ENCODE peak calls at places on chromosomes 13 and 19, in eight cellular contexts. One of them, this sample, is unnamed. For H3K4me1, the result is how much of the 10 kb centered on the place peaks cover.

GRCh38 chr19:3669134-3669436 is 31.2 kb downstream of the PIP5K1C start:
- DNase-seq in A549: no peak
- DNase-seq in lower lobe of right lung: no peak
- DNase-seq in gastrocnemius medialis: no peak
- DNase-seq in sigmoid colon: no peak
- DNase-seq in spleen: no peak
- DNase-seq in neural progenitor cell: no peak
- DNase-seq in heart right ventricle: no peak
- DNase-seq in this sample: no peak

GRCh38 chr19:5358173-5358800 is 17.7 kb upstream of the PTPRS start:
- DNase-seq in A549: peak
- DNase-seq in lower lobe of right lung: no peak
- DNase-seq in gastrocnemius medialis: no peak
- DNase-seq in sigmoid colon: no peak
- DNase-seq in spleen: no peak
- DNase-seq in neural progenitor cell: peak
- DNase-seq in heart right ventricle: no peak
- DNase-seq in this sample: no peak

GRCh38 chr13:52743988-52744387 is 4.4 kb upstream of the CNMD start:
- DNase-seq in A549: no peak
- DNase-seq in lower lobe of right lung: no peak
- DNase-seq in gastrocnemius medialis: no peak
- DNase-seq in sigmoid colon: no peak
- DNase-seq in spleen: no peak
- DNase-seq in neural progenitor cell: no peak
- DNase-seq in heart right ventricle: no peak
- DNase-seq in this sample: no peak

GRCh38 chr19:8831373-8831772 is 731 bp downstream of the ZNF558 start:
- DNase-seq in A549: no peak
- DNase-seq in lower lobe of right lung: no peak
- DNase-seq in gastrocnemius medialis: no peak
- DNase-seq in sigmoid colon: no peak
- DNase-seq in spleen: no peak
- DNase-seq in neural progenitor cell: peak
- DNase-seq in heart right ventricle: no peak
- DNase-seq in this sample: no peak

GRCh38 chr13:42836930-42837329 is 55.5 kb downstream of the FAM216B start:
- DNase-seq in A549: peak
- DNase-seq in lower lobe of right lung: no peak
- DNase-seq in gastrocnemius medialis: no peak
- DNase-seq in sigmoid colon: no peak
- DNase-seq in spleen: no peak
- DNase-seq in neural progenitor cell: peak
- DNase-seq in heart right ventricle: peak
- DNase-seq in this sample: no peak

GRCh38 chr13:91482427-91482826 is 84.0 kb downstream of the GPC5 start:
- DNase-seq in A549: no peak
- DNase-seq in lower lobe of right lung: no peak
- DNase-seq in gastrocnemius medialis: no peak
- DNase-seq in sigmoid colon: no peak
- DNase-seq in spleen: no peak
- DNase-seq in neural progenitor cell: peak
- DNase-seq in heart right ventricle: no peak
- DNase-seq in this sample: no peak

GRCh38 chr13:110518571-110518970 is 43.0 kb downstream of the RAB20 start:
- DNase-seq in A549: no peak
- DNase-seq in lower lobe of right lung: peak
- DNase-seq in gastrocnemius medialis: no peak
- DNase-seq in sigmoid colon: peak
- DNase-seq in spleen: no peak
- DNase-seq in neural progenitor cell: no peak
- DNase-seq in heart right ventricle: no peak
- DNase-seq in this sample: no peak

GRCh38 chr13:90084684-90085290 is 1262.7 kb upstream of the MIR17HG start:
- DNase-seq in A549: no peak
- DNase-seq in lower lobe of right lung: no peak
- DNase-seq in gastrocnemius medialis: no peak
- DNase-seq in sigmoid colon: no peak
- DNase-seq in spleen: no peak
- DNase-seq in neural progenitor cell: no peak
- DNase-seq in heart right ventricle: no peak
- DNase-seq in this sample: no peak

GRCh38 chr19:55454787-55455243 is 6.6 kb downstream of the ISOC2 start:
- DNase-seq in A549: peak
- DNase-seq in lower lobe of right lung: no peak
- DNase-seq in gastrocnemius medialis: no peak
- DNase-seq in sigmoid colon: no peak
- DNase-seq in spleen: no peak
- DNase-seq in neural progenitor cell: peak
- DNase-seq in heart right ventricle: no peak
- DNase-seq in this sample: no peak

GRCh38 chr13:43285891-43286602 is 262.7 kb downstream of the DNAJC15 start:
- DNase-seq in A549: no peak
- DNase-seq in lower lobe of right lung: no peak
- DNase-seq in gastrocnemius medialis: no peak
- DNase-seq in sigmoid colon: no peak
- DNase-seq in spleen: no peak
- DNase-seq in neural progenitor cell: peak
- DNase-seq in heart right ventricle: no peak
- DNase-seq in this sample: no peak

GRCh38 chr13:45238945-45239795 is 38.3 kb upstream of the KCTD4 start:
- DNase-seq in A549: no peak
- DNase-seq in lower lobe of right lung: no peak
- DNase-seq in gastrocnemius medialis: no peak
- DNase-seq in sigmoid colon: no peak
- DNase-seq in spleen: no peak
- DNase-seq in neural progenitor cell: no peak
- DNase-seq in heart right ventricle: no peak
- DNase-seq in this sample: no peak

GRCh38 chr13:97223711-97224461 is 1.8 kb downstream of the MBNL2 start:
- DNase-seq in A549: peak
- DNase-seq in lower lobe of right lung: no peak
- DNase-seq in gastrocnemius medialis: peak
- DNase-seq in sigmoid colon: peak
- DNase-seq in spleen: peak
- DNase-seq in neural progenitor cell: peak
- DNase-seq in heart right ventricle: peak
- DNase-seq in this sample: peak

GRCh38 chr19:23283925-23284324 is 33.7 kb upstream of the ZNF724 start:
- DNase-seq in A549: peak
- DNase-seq in lower lobe of right lung: peak
- DNase-seq in gastrocnemius medialis: no peak
- DNase-seq in sigmoid colon: no peak
- DNase-seq in spleen: no peak
- DNase-seq in neural progenitor cell: peak
- DNase-seq in heart right ventricle: peak
- DNase-seq in this sample: peak

GRCh38 chr19:30865481-30865880 is 483.8 kb downstream of the TSHZ3 start:
- DNase-seq in A549: no peak
- DNase-seq in lower lobe of right lung: no peak
- DNase-seq in gastrocnemius medialis: no peak
- DNase-seq in sigmoid colon: no peak
- DNase-seq in spleen: no peak
- DNase-seq in neural progenitor cell: no peak
- DNase-seq in heart right ventricle: no peak
- DNase-seq in this sample: no peak

GRCh38 chr13:32503727-32504126 is 34.9 kb downstream of the N4BP2L2 start:
- DNase-seq in A549: no peak
- DNase-seq in lower lobe of right lung: no peak
- DNase-seq in gastrocnemius medialis: no peak
- DNase-seq in sigmoid colon: no peak
- DNase-seq in spleen: no peak
- DNase-seq in neural progenitor cell: no peak
- DNase-seq in heart right ventricle: no peak
- DNase-seq in this sample: no peak

GRCh38 chr19:13162749-13163608 is 12.8 kb downstream of the IER2 start:
- DNase-seq in A549: peak
- DNase-seq in lower lobe of right lung: peak
- DNase-seq in gastrocnemius medialis: peak
- DNase-seq in sigmoid colon: peak
- DNase-seq in spleen: peak
- DNase-seq in neural progenitor cell: peak
- DNase-seq in heart right ventricle: peak
- DNase-seq in this sample: peak

GRCh38 chr19:2495651-2496316 is 19.9 kb downstream of the GADD45B start:
- DNase-seq in A549: no peak
- DNase-seq in lower lobe of right lung: no peak
- DNase-seq in gastrocnemius medialis: peak
- DNase-seq in sigmoid colon: peak
- DNase-seq in spleen: no peak
- DNase-seq in neural progenitor cell: no peak
- DNase-seq in heart right ventricle: peak
- DNase-seq in this sample: peak

GRCh38 chr13:70856706-70857105 is 748.5 kb upstream of the KLHL1 start:
- DNase-seq in A549: no peak
- DNase-seq in lower lobe of right lung: no peak
- DNase-seq in gastrocnemius medialis: no peak
- DNase-seq in sigmoid colon: no peak
- DNase-seq in spleen: no peak
- DNase-seq in neural progenitor cell: no peak
- DNase-seq in heart right ventricle: no peak
- DNase-seq in this sample: no peak

GRCh38 chr13:99086149-99086868 is 108.4 kb upstream of the DOCK9 start:
- DNase-seq in A549: peak
- DNase-seq in lower lobe of right lung: peak
- DNase-seq in gastrocnemius medialis: no peak
- DNase-seq in sigmoid colon: peak
- DNase-seq in spleen: peak
- DNase-seq in neural progenitor cell: peak
- DNase-seq in heart right ventricle: peak
- DNase-seq in this sample: peak

GRCh38 chr13:88071371-88071770 is 400.2 kb downstream of the SLITRK5 start:
- DNase-seq in A549: no peak
- DNase-seq in lower lobe of right lung: no peak
- DNase-seq in gastrocnemius medialis: no peak
- DNase-seq in sigmoid colon: no peak
- DNase-seq in spleen: no peak
- DNase-seq in neural progenitor cell: no peak
- DNase-seq in heart right ventricle: no peak
- DNase-seq in this sample: no peak

GRCh38 chr19:32675720-32676185 is at the start of gene RGS9BP:
- DNase-seq in A549: peak
- DNase-seq in lower lobe of right lung: peak
- DNase-seq in gastrocnemius medialis: peak
- DNase-seq in sigmoid colon: peak
- DNase-seq in spleen: peak
- DNase-seq in neural progenitor cell: peak
- DNase-seq in heart right ventricle: peak
- DNase-seq in this sample: peak

GRCh38 chr13:113210834-113211233 is 1.4 kb downstream of the CUL4A start:
- DNase-seq in A549: no peak
- DNase-seq in lower lobe of right lung: no peak
- DNase-seq in gastrocnemius medialis: no peak
- DNase-seq in sigmoid colon: no peak
- DNase-seq in spleen: no peak
- DNase-seq in neural progenitor cell: no peak
- DNase-seq in heart right ventricle: no peak
- DNase-seq in this sample: no peak

GRCh38 chr13:113209336-113209879 is at the start of gene CUL4A:
- DNase-seq in A549: peak
- DNase-seq in lower lobe of right lung: peak
- DNase-seq in gastrocnemius medialis: peak
- DNase-seq in sigmoid colon: peak
- DNase-seq in spleen: peak
- DNase-seq in neural progenitor cell: peak
- DNase-seq in heart right ventricle: peak
- DNase-seq in this sample: peak

GRCh38 chr13:113207890-113208423 is 512 bp downstream of the PCID2 start:
- DNase-seq in A549: peak
- DNase-seq in lower lobe of right lung: peak
- DNase-seq in gastrocnemius medialis: no peak
- DNase-seq in sigmoid colon: no peak
- DNase-seq in spleen: no peak
- DNase-seq in neural progenitor cell: peak
- DNase-seq in heart right ventricle: no peak
- DNase-seq in this sample: peak

GRCh38 chr13:113209880-113210421 is 538 bp downstream of the CUL4A start:
- DNase-seq in A549: peak
- DNase-seq in lower lobe of right lung: peak
- DNase-seq in gastrocnemius medialis: peak
- DNase-seq in sigmoid colon: peak
- DNase-seq in spleen: peak
- DNase-seq in neural progenitor cell: peak
- DNase-seq in heart right ventricle: no peak
- DNase-seq in this sample: peak

GRCh38 chr13:113208424-113209335 is at the start of gene PCID2:
- DNase-seq in A549: peak
- DNase-seq in lower lobe of right lung: peak
- DNase-seq in gastrocnemius medialis: peak
- DNase-seq in sigmoid colon: peak
- DNase-seq in spleen: peak
- DNase-seq in neural progenitor cell: peak
- DNase-seq in heart right ventricle: peak
- DNase-seq in this sample: peak
- TF ChIP-seq CTCF in A549: no peak
- TF ChIP-seq CTCF in lower lobe of right lung: no peak
- TF ChIP-seq CTCF in gastrocnemius medialis: no peak
- TF ChIP-seq CTCF in sigmoid colon: no peak
- TF ChIP-seq CTCF in spleen: no peak
- TF ChIP-seq CTCF in neural progenitor cell: peak
- TF ChIP-seq CTCF in heart right ventricle: no peak
- TF ChIP-seq CTCF in this sample: no peak

GRCh38 chr19:19627716-19628498 is at the start of gene LPAR2:
- DNase-seq in A549: no peak
- DNase-seq in lower lobe of right lung: peak
- DNase-seq in gastrocnemius medialis: no peak
- DNase-seq in sigmoid colon: no peak
- DNase-seq in spleen: peak
- DNase-seq in neural progenitor cell: peak
- DNase-seq in heart right ventricle: no peak
- DNase-seq in this sample: peak
- H3K27ac ChIP-seq in A549: peak
- H3K27ac ChIP-seq in lower lobe of right lung: peak
- H3K27ac ChIP-seq in gastrocnemius medialis: no peak
- H3K27ac ChIP-seq in sigmoid colon: no peak
- H3K27ac ChIP-seq in spleen: peak
- H3K27ac ChIP-seq in neural progenitor cell: peak
- H3K27ac ChIP-seq in heart right ventricle: no peak
- H3K27ac ChIP-seq in this sample: peak

DNA sequence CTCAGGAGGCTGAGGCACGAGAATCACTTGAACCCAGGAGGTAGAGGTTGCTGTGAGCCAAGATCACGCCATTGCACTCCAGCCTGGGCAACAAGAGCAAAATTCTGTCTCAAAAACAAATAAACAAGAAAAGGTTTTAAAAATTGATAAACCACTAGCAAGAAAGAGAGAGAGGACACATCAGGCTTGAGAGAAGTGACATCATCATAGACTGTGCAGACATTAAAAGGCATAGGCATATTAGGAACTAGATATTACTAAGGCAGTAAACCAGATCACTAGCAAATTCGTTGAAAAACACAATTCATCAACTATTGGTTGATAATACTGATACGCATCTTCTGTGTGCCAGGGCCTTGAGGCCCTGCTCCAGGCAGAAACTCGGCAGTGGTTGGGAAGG is 7.7 kb downstream of the A1BG start:
- DNase-seq in A549: no peak
- DNase-seq in lower lobe of right lung: no peak
- DNase-seq in gastrocnemius medialis: no peak
- DNase-seq in sigmoid colon: no peak
- DNase-seq in spleen: no peak
- DNase-seq in neural progenitor cell: no peak
- DNase-seq in heart right ventricle: no peak
- DNase-seq in this sample: no peak
- H3K4me1 ChIP-seq in A549: under half
- H3K4me1 ChIP-seq in lower lobe of right lung: under half
- H3K4me1 ChIP-seq in gastrocnemius medialis: under half
- H3K4me1 ChIP-seq in sigmoid colon: under half
- H3K4me1 ChIP-seq in spleen: under half
- H3K4me1 ChIP-seq in neural progenitor cell: under half
- H3K4me1 ChIP-seq in heart right ventricle: under half
- H3K4me1 ChIP-seq in this sample: under half

GRCh38 chr19:48636859-48637448 is at the start of gene DBP:
- DNase-seq in A549: peak
- DNase-seq in lower lobe of right lung: peak
- DNase-seq in gastrocnemius medialis: no peak
- DNase-seq in sigmoid colon: no peak
- DNase-seq in spleen: peak
- DNase-seq in neural progenitor cell: no peak
- DNase-seq in heart right ventricle: peak
- DNase-seq in this sample: peak
- TF ChIP-seq CTCF in A549: no peak
- TF ChIP-seq CTCF in lower lobe of right lung: peak
- TF ChIP-seq CTCF in gastrocnemius medialis: no peak
- TF ChIP-seq CTCF in sigmoid colon: no peak
- TF ChIP-seq CTCF in spleen: no peak
- TF ChIP-seq CTCF in neural progenitor cell: peak
- TF ChIP-seq CTCF in heart right ventricle: peak
- TF ChIP-seq CTCF in this sample: peak

This sample was measured in thyroid gland.